ENCODE peak calls at places on chromosomes 16 and 17, in six cellular contexts. D, J, U, T, K and L are unnamed samples.
A peak's percentile ranks its signal among the peaks of the same experiment; 100 is the strongest.

GRCh38 chr17:70158581-70158980 is 10.8 kb upstream of the KCNJ2 start:
- DNase-seq in D (no peak), J (no peak), T (no peak), K (no peak), U (no peak), L (no peak)

GRCh38 chr17:58084317-58084981 is 1.2 kb downstream of the DYNLL2 start:
- DNase-seq in T (no peak), K (peak; percentile 37), U (no peak), D (peak; percentile 14), J (peak; percentile 42), L (no peak)

GRCh38 chr17:16480995-16481394 is 11.0 kb downstream of the LRRC75A start:
- DNase-seq in K (no peak), J (no peak), T (no peak), U (no peak), D (no peak), L (no peak)

GRCh38 chr17:43314582-43314981 is 80.8 kb upstream of the RNU2-1 start:
- DNase-seq in K (no peak), T (no peak), D (no peak), J (no peak), U (no peak), L (no peak)

GRCh38 chr17:63189930-63190329 is 223.9 kb downstream of the TANC2 start:
- DNase-seq in K (no peak), J (no peak), T (no peak), U (no peak), D (no peak), L (no peak)

GRCh38 chr16:58389724-58390123 is 2.5 kb upstream of the GINS3 start:
- DNase-seq in U (no peak), J (no peak), T (no peak), K (no peak), D (no peak), L (no peak)

GRCh38 chr16:12586701-12587100 is 217.0 kb downstream of the CPPED1 start:
- DNase-seq in D (no peak), U (no peak), T (no peak), K (no peak), J (no peak), L (no peak)

GRCh38 chr17:73875346-73875745 is 231.1 kb upstream of the SDK2 start:
- DNase-seq in U (no peak), T (no peak), J (no peak), K (no peak), D (no peak), L (no peak)

GRCh38 chr17:15882777-15883176 is 62.2 kb upstream of the ADORA2B start:
- DNase-seq in U (no peak), D (no peak), K (no peak), T (no peak), J (no peak), L (no peak)